ENCODE peak calls at places on chromosomes 16 and 17, in four cellular contexts. H is NCI-H774, U is mesothelial cell of epicardium, B is AML-193. T is an unnamed sample.
A peak's percentile ranks its signal among the peaks of the same experiment; 100 is the strongest.

GRCh38 chr17:48871551-48872351 is 20.8 kb upstream of the ATP5MC1 start:
- DNase-seq in B (no peak), U (no peak), H (no peak), T (no peak)

GRCh38 chr17:42667088-42667951 is 8.2 kb downstream of the TUBG2 start:
- DNase-seq in H (no peak), U (no peak), B (no peak), T (no peak)

GRCh38 chr16:52618753-52619497 is 72.0 kb upstream of the TOX3 start:
- DNase-seq in U (no peak), B (no peak), H (no peak), T (no peak)

GRCh38 chr16:2196981-2197511 is 641 bp upstream of the CASKIN1 start:
- DNase-seq in H (no peak), U (no peak), B (no peak), T (no peak)

GRCh38 chr16:4306439-4307214 is 9.2 kb upstream of the GLIS2 start:
- DNase-seq in U (no peak), H (no peak), B (no peak), T (no peak)

GRCh38 chr17:2034806-2035548 is 5.0 kb downstream of the DPH1 start:
- DNase-seq in U (no peak), H (no peak), B (no peak), T (no peak)

GRCh38 chr16:17453365-17454122 is 17.2 kb downstream of the XYLT1 start:
- DNase-seq in B (no peak), H (no peak), U (no peak), T (no peak)

GRCh38 chr16:67934306-67935095 is 2.1 kb downstream of the PSMB10 start:
- DNase-seq in H (no peak), B (no peak), U (no peak), T (no peak)

GRCh38 chr17:33142703-33143299 is 150.3 kb downstream of the ASIC2 start:
- DNase-seq in B (peak; percentile 4), U (peak; percentile 38), H (no peak), T (no peak)

GRCh38 chr17:35943537-35943936 is at the start of gene LYZL6:
- DNase-seq in B (no peak), U (no peak), H (no peak), T (no peak)

GRCh38 chr17:39064374-39064773 is 87.1 kb downstream of the PLXDC1 start:
- DNase-seq in U (no peak), H (no peak), B (no peak), T (no peak)

GRCh38 chr17:34201225-34201624 is 53.9 kb upstream of the CCL2 start:
- DNase-seq in U (no peak), H (no peak), B (no peak), T (no peak)

GRCh38 chr16:13961099-13961811 is 41.3 kb downstream of the ERCC4 start:
- DNase-seq in U (no peak), B (no peak), H (no peak), T (no peak)

GRCh38 chr17:58189436-58190146 is 2.9 kb upstream of the EPX start:
- DNase-seq in H (no peak), U (no peak), B (no peak), T (no peak)

GRCh38 chr16:61654962-61655361 is 381.3 kb downstream of the CDH8 start:
- DNase-seq in B (no peak), H (no peak), U (no peak), T (no peak)

GRCh38 chr17:20284018-20284417 is 183.3 kb downstream of the LGALS9B start:
- DNase-seq in H (no peak), B (no peak), U (no peak), T (no peak)